ENCODE peak calls at places on chromosomes 12 and 14, in six cellular contexts. K is neuronal stem cell, T is IMR-90, Y is H9, G is H1, I is trophoblast cell. C is an unnamed sample.

GRCh38 chr12:75750950-75751349 is 239.5 kb upstream of the KRR1 start:
- DNase-seq in K (no peak), T (peak; percentile 89), Y (no peak), G (no peak), I (no peak), C (peak; percentile 58)

GRCh38 chr12:56785141-56785865 is 22.2 kb downstream of the HSD17B6 start:
- DNase-seq in K (no peak), T (no peak), Y (no peak), G (no peak), I (no peak), C (no peak)

GRCh38 chr12:119412811-119413794 is 78.6 kb downstream of the CCDC60 start:
- DNase-seq in K (peak; percentile 87), T (peak; percentile 59), Y (peak; percentile 88), G (peak; percentile 91), I (peak; percentile 87), C (peak; percentile 51)

GRCh38 chr12:96500686-96501085 is 11.3 kb downstream of the CFAP54 start:
- DNase-seq in K (no peak), T (peak; percentile 40), Y (no peak), G (no peak), I (no peak), C (no peak)

GRCh38 chr12:7217475-7218069 is 28.1 kb downstream of the PEX5 start:
- DNase-seq in K (no peak), T (no peak), Y (no peak), G (no peak), I (no peak), C (no peak)

GRCh38 chr14:92755495-92755894 is 7.1 kb upstream of the LGMN start:
- DNase-seq in K (no peak), T (peak; percentile 11), Y (no peak), G (no peak), I (no peak), C (no peak)

GRCh38 chr12:77946541-77947021 is 115.9 kb downstream of the NAV3 start:
- DNase-seq in K (no peak), T (peak; percentile 19), Y (no peak), G (no peak), I (peak; percentile 85), C (no peak)

GRCh38 chr14:94388027-94388895 is at the start of gene SERPINA1:
- DNase-seq in K (no peak), T (peak; percentile 44), Y (no peak), G (no peak), I (no peak), C (no peak)

GRCh38 chr12:39772708-39773665 is 153.4 kb upstream of the ABCD2 start:
- DNase-seq in K (no peak), T (no peak), Y (no peak), G (no peak), I (peak; percentile 72), C (no peak)

GRCh38 chr12:28129031-28129430 is 61.2 kb upstream of the CCDC91 start:
- DNase-seq in K (no peak), T (no peak), Y (no peak), G (no peak), I (no peak), C (no peak)

GRCh38 chr14:31942216-31942841 is 134.8 kb upstream of the ARHGAP5 start:
- DNase-seq in K (no peak), T (no peak), Y (no peak), G (no peak), I (no peak), C (no peak)

GRCh38 chr12:122977153-122977552 is 2.1 kb downstream of the OGFOD2 start:
- DNase-seq in K (no peak), T (no peak), Y (no peak), G (no peak), I (no peak), C (no peak)

GRCh38 chr14:91369628-91370445 is 47.8 kb downstream of the CCDC88C start:
- DNase-seq in K (no peak), T (no peak), Y (no peak), G (no peak), I (peak; percentile 72), C (no peak)

GRCh38 chr12:56581418-56582145 is 48.5 kb downstream of the BAZ2A start:
- DNase-seq in K (no peak), T (peak; percentile 69), Y (no peak), G (no peak), I (no peak), C (no peak)

GRCh38 chr12:95721320-95721719 is 69.2 kb downstream of the NTN4 start:
- DNase-seq in K (no peak), T (peak; percentile 33), Y (no peak), G (no peak), I (peak; percentile 27), C (peak; percentile 32)

DNA sequence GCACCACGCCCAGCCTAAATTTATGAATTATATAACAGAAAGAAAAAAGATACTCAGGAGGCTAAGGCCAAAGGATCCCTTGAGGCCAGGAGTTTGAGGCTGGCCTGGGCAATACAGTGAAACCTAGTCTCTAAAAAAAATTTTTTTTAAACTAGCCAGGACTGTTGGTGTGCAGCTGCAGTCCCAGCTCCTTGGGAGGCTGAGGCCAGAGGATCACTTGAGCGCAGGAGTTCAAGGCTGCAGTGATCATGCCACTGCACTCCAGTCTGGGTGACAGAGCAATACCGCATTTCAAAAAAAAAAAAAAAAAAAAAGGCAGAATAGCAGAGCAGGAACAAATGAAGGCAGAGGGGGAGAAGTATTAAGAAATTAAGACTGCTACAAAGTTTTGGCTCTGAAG is 2.6 kb upstream of the PSMA6 start:
- DNase-seq in K (no peak), T (no peak), Y (no peak), G (no peak), I (no peak), C (no peak)
- H4K91ac ChIP-seq in K (no peak overlapping the region), T (no peak overlapping the region), Y (no peak overlapping the region), G (no peak overlapping the region), I (no peak overlapping the region), C (no peak overlapping the region)

GRCh38 chr14:61560323-61560722 is 135.0 kb upstream of the HIF1A start:
- DNase-seq in K (no peak), T (peak; percentile 61), Y (no peak), G (no peak), I (no peak), C (peak; percentile 83)

GRCh38 chr14:61561144-61561543 is 134.2 kb upstream of the HIF1A start:
- DNase-seq in K (no peak), T (peak; percentile 77), Y (no peak), G (no peak), I (no peak), C (peak; percentile 84)

GRCh38 chr14:61563162-61563511 is 132.2 kb upstream of the HIF1A start:
- DNase-seq in K (no peak), T (no peak), Y (no peak), G (no peak), I (no peak), C (no peak)

GRCh38 chr14:61562321-61563161 is 132.8 kb upstream of the HIF1A start:
- DNase-seq in K (no peak), T (peak; percentile 100), Y (no peak), G (no peak), I (peak; percentile 95), C (peak; percentile 100)

DNA sequence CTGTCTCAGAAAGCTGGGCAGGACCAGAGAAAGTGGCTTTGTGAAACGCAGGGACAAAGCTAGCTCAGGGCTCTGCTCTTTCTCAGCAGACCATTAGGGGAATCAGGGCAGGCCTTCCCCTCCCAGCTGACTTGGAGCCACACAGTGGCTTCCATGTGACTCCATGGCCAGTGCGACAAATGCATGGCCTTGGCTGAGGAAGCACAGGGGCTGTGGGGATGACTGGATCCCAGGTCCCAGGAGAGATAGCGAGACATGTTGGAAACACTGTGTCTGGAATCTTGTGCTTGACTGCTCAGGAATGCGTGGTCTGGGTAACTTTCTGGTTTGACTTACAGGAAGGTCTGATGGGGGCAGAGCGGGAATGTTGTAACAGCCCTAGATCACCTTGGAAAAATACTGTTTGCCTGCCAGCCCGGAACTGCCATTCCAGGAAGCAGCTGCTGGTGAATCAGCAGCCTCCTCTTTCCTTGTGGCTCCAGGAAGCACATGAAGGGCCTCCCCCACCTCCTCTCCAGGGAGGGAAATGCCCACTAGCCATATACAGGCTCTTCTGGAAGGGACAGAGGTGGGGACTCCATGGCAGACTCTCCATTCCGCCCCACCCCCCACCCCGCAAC is 133.5 kb upstream of the HIF1A start:
- DNase-seq in K (no peak), T (peak; percentile 99), Y (peak; percentile 44), G (no peak), I (peak; percentile 98), C (peak; percentile 99)
- H3K4me1 ChIP-seq in K (peaks cover 8% of the 10 kb centered on the region), T (peaks cover 53% of the 10 kb centered on the region), Y (no peaks in the 10 kb centered on the region), G (no peaks in the 10 kb centered on the region), I (peaks cover 42% of the 10 kb centered on the region), C (peaks cover 36% of the 10 kb centered on the region)

DNA sequence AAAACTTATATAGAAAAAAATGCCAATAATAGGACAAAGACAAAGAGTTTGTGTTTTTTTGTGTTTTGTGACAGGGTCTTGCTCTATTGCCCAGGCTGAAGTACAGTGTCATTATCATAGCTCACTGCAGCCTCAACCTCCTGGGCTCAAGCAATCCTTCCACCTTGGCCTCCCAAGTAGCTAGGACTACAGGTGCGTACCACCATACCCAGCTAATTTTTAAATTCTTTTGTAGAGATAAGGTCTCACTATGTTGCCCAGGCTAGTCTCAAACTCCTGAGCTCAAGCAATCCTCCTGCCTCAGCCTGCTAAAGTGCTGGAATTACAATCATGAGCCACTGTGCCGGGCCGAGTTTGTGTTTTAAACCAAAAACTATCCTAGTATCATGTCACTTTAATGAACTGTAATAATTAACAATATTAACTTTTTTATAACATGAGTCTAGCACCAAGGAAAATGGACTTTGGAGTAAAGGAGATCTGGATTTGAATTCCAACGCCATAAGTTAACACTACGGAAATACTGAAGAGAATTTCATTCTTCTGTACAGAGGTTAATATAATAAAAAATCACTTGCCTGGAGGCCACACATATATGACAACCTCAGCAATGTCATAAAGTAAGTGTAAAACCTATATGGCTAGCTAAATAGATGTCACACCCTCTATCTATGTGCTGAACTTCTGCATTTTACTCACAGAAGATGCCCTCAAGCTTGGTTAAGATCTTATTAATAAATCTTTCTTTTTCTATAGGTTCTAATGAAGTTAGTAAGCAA is 53.2 kb downstream of the EPS8 start:
- DNase-seq in K (no peak), T (no peak), Y (no peak), G (no peak), I (peak; percentile 69), C (no peak)
- H3K23ac ChIP-seq in K (no peak overlapping the region), T (no peak overlapping the region), Y (no peak overlapping the region), G (no peak overlapping the region), I (no peak overlapping the region), C (no peak overlapping the region)

DNA sequence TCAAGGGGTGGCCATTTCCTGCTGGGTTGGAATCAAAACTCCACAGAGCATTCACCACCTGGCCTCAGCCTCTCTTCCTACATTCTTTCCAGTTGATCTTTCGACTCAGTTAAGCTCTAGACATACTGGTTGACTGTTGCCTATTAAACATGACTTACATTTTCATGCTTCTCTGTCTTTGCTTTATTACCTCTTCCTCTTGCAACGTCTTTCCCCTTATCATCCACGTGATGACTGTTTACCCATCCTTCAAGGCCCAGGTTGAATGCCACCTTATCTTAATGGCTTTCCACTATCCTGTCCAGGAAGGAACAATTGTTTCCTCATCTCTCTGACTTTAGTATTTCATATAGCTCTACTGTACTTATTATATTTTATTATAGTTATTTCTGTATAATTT is 24.4 kb upstream of the CCDC175 start:
- DNase-seq in K (no peak), T (no peak), Y (no peak), G (no peak), I (peak; percentile 17), C (no peak)
- H4K91ac ChIP-seq in K (no peak overlapping the region), T (no peak overlapping the region), Y (no peak overlapping the region), G (no peak overlapping the region), I (no peak overlapping the region), C (no peak overlapping the region)

GRCh38 chr14:52044791-52045522 is 23.9 kb downstream of the NID2 start:
- DNase-seq in K (no peak), T (peak; percentile 95), Y (no peak), G (no peak), I (peak; percentile 81), C (peak; percentile 90)
- H3K4me1 ChIP-seq in K (no peaks in the 10 kb centered on the region), T (peaks cover 44% of the 10 kb centered on the region), Y (peaks cover 3% of the 10 kb centered on the region), G (peaks cover 5% of the 10 kb centered on the region), I (no peaks in the 10 kb centered on the region), C (peaks cover 10% of the 10 kb centered on the region)

C was measured in mesenchymal stem cell.